ENCODE peak calls at places on chromosomes 3 and 15, in six cellular contexts. A is endodermal cell, C is iPS DF 6.9, S is adrenal gland, L is Panc1, Z is psoas muscle. B is an unnamed sample. For H3K4me1, the result is how much of the 10 kb centered on the place peaks cover.

GRCh38 chr3:197600796-197601565 is 45.2 kb upstream of the BDH1 start:
- DNase-seq in A (no peak), C (no peak), S (peak), L (no peak), Z (no peak), B (peak)

GRCh38 chr3:115659861-115660260 is 36.6 kb downstream of the GAP43 start:
- DNase-seq in A (no peak), C (no peak), S (no peak), L (no peak), Z (no peak), B (no peak)

GRCh38 chr3:52480768-52481715 is 14.1 kb upstream of the STAB1 start:
- DNase-seq in A (no peak), C (no peak), S (peak), L (no peak), Z (peak), B (no peak)

GRCh38 chr3:76122007-76122406 is 336.7 kb upstream of the ZNF717 start:
- DNase-seq in A (no peak), C (no peak), S (no peak), L (no peak), Z (no peak), B (no peak)

GRCh38 chr15:74656935-74657535 is 38.8 kb downstream of the EDC3 start:
- DNase-seq in A (no peak), C (no peak), S (peak), L (no peak), Z (no peak), B (no peak)

GRCh38 chr3:27641888-27642601 is 80.1 kb downstream of the EOMES start:
- DNase-seq in A (no peak), C (no peak), S (no peak), L (no peak), Z (no peak), B (no peak)

GRCh38 chr3:14717307-14717706 is 42.4 kb downstream of the C3orf20 start:
- DNase-seq in A (no peak), C (no peak), S (no peak), L (no peak), Z (no peak), B (no peak)

GRCh38 chr3:32848215-32848614 is 30.4 kb downstream of the TRIM71 start:
- DNase-seq in A (no peak), C (no peak), S (peak), L (no peak), Z (no peak), B (no peak)

GRCh38 chr3:17686613-17687012 is 55.8 kb downstream of the TBC1D5 start:
- DNase-seq in A (no peak), C (no peak), S (no peak), L (no peak), Z (no peak), B (no peak)

GRCh38 chr3:53382106-53382505 is 34.8 kb upstream of the DCP1A start:
- DNase-seq in A (no peak), C (no peak), S (no peak), L (no peak), Z (no peak), B (no peak)

GRCh38 chr3:55061619-55062018 is 133.8 kb upstream of the LRTM1 start:
- DNase-seq in A (no peak), C (no peak), S (no peak), L (no peak), Z (no peak), B (peak)

GRCh38 chr15:101522621-101523559 is 33.4 kb upstream of the PCSK6 start:
- DNase-seq in A (peak), C (no peak), S (peak), L (no peak), Z (no peak), B (no peak)

GRCh38 chr3:155805204-155805801 is 775 bp downstream of the C3orf33 start:
- DNase-seq in A (no peak), C (no peak), S (peak), L (no peak), Z (peak), B (no peak)

DNA sequence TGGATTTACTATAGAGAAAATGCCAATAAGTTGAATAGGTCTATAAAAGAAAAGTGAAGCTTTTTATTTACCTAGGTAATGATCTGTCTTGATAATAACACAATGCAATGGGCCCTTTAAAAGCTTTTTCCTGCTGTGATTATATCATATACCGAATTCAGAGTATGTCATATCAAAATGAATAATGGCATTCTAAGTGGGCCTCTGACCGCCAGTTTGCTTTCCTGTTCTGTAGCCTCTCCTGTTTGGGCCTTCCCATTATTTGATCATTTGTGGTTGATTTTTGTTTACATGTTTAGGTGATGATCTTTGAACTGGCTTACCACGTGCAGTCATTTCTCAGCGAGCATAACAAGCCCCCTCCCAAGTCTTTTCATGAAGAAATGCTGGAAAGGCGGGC is 14.9 kb downstream of the EIF2AK4 start:
- DNase-seq in A (no peak), C (no peak), S (no peak), L (no peak), Z (no peak), B (no peak)
- H3K27ac ChIP-seq in A (no peak), C (no peak), S (no peak), L (no peak), Z (no peak), B (no peak)

GRCh38 chr15:62906627-62907026 is 135.9 kb upstream of the TPM1 start:
- DNase-seq in A (no peak), C (no peak), S (peak), L (no peak), Z (no peak), B (no peak)

GRCh38 chr15:62902821-62903220 is 139.7 kb upstream of the TPM1 start:
- DNase-seq in A (peak), C (no peak), S (no peak), L (no peak), Z (no peak), B (no peak)

GRCh38 chr15:62904041-62904440 is 138.5 kb upstream of the TPM1 start:
- DNase-seq in A (no peak), C (no peak), S (no peak), L (no peak), Z (no peak), B (no peak)

GRCh38 chr15:62903437-62903836 is 139.1 kb upstream of the TPM1 start:
- DNase-seq in A (no peak), C (no peak), S (no peak), L (no peak), Z (no peak), B (no peak)

GRCh38 chr15:62904511-62904910 is 138.0 kb upstream of the TPM1 start:
- DNase-seq in A (no peak), C (no peak), S (no peak), L (no peak), Z (no peak), B (no peak)
- H3K4me1 ChIP-seq in A (under half), C (under half), S (under half), L (under half), Z (under half), B (under half)

GRCh38 chr3:63863150-63864007 is at the start of the genes ATXN7 and THOC7:
- DNase-seq in A (peak), C (no peak), S (peak), L (no peak), Z (peak), B (peak)

GRCh38 chr3:63864008-63864871 is 573 bp downstream of the ATXN7 start:
- DNase-seq in A (peak), C (no peak), S (peak), L (no peak), Z (peak), B (peak)

GRCh38 chr3:63861306-63861705 is 2.3 kb downstream of the THOC7 start:
- DNase-seq in A (peak), C (peak), S (no peak), L (no peak), Z (no peak), B (no peak)

GRCh38 chr3:63867225-63867624 is 3.6 kb downstream of the ATXN7 start:
- DNase-seq in A (no peak), C (no peak), S (no peak), L (no peak), Z (no peak), B (no peak)

GRCh38 chr3:63862804-63863149 is 828 bp downstream of the THOC7 start:
- DNase-seq in A (peak), C (no peak), S (no peak), L (no peak), Z (no peak), B (no peak)
- H3K27ac ChIP-seq in A (no peak), C (no peak), S (peak), L (peak), Z (peak), B (peak)

GRCh38 chr3:105844713-105845112 is 24.1 kb downstream of the CBLB start:
- DNase-seq in A (no peak), C (no peak), S (no peak), L (no peak), Z (no peak), B (no peak)

GRCh38 chr3:105842449-105842848 is 26.4 kb downstream of the CBLB start:
- DNase-seq in A (no peak), C (no peak), S (no peak), L (no peak), Z (no peak), B (no peak)

GRCh38 chr3:105842943-105843342 is 25.9 kb downstream of the CBLB start:
- DNase-seq in A (no peak), C (no peak), S (no peak), L (no peak), Z (no peak), B (no peak)

GRCh38 chr3:105845488-105845887 is 23.3 kb downstream of the CBLB start:
- DNase-seq in A (no peak), C (no peak), S (no peak), L (no peak), Z (no peak), B (no peak)

DNA sequence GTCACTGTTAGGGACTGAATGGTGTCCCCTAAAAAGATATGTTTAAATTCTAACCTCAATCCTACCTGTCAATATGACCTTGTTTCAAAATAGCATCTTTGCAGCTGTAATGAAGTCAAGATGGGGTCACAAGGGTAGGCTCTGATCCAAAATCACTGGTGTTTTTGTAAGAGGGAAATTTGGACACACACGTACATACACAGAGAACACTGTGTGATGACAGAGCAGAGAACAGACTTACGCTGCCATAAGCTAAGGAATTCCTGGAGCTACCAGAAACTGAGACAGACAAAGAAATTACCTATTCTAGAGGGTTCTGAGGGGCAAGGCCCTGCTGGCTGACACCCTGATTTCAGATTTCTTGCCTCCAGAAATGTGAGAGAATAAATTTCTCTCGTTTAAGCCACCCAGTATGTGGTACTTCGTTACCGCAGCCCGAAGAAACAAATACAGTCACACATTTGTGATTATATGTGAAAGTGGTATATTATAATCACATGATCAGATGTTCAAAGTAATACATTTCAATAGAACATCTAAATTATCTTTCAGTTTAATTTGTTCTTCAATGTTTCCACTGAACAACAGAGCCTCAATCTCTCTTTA is 24.8 kb downstream of the CBLB start:
- DNase-seq in A (no peak), C (no peak), S (no peak), L (no peak), Z (no peak), B (no peak)
- H3K4me1 ChIP-seq in A (under half), C (under half), S (under half), L (under half), Z (under half), B (under half)

DNA sequence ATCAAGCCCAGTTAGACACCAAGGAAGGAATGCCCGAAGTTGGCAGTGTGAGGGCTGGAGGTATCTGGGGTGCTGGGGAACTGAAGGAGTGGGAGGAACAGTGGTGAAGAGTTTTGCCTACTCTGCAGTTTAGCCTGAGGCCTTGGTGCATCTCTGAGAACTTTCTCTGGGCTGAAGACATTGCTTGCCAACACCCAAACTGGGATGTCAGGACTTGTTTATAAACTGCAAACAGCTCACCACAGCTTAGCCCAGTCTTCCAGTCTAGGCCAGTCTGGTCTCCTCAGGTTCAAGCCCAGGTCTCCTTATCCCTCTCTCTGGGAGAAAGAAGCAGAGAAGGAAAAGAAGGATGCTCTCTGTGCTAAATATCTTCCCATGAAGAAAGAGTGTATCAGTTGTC is 68.0 kb upstream of the BOC start:
- DNase-seq in A (no peak), C (no peak), S (no peak), L (no peak), Z (no peak), B (no peak)
- H3K27ac ChIP-seq in A (no peak), C (no peak), S (no peak), L (no peak), Z (no peak), B (no peak)